ENCODE peak calls at places on chromosomes 12 and 14, in seven cellular contexts. One of them, this sample, is unnamed.

GRCh38 chr12:123488539-123489230 is 30.7 kb downstream of the SNRNP35 start:
- DNase-seq in RWPE1: no peak
- DNase-seq in GM20000: no peak
- DNase-seq in endothelial cell: no peak
- DNase-seq in upper lobe of right lung: no peak
- DNase-seq in dorsolateral prefrontal cortex: peak
- DNase-seq in colonic mucosa: no peak
- DNase-seq in this sample: no peak

GRCh38 chr12:62162214-62162613 is 98.0 kb upstream of the USP15 start:
- DNase-seq in RWPE1: no peak
- DNase-seq in GM20000: no peak
- DNase-seq in endothelial cell: no peak
- DNase-seq in upper lobe of right lung: no peak
- DNase-seq in dorsolateral prefrontal cortex: no peak
- DNase-seq in colonic mucosa: no peak
- DNase-seq in this sample: no peak

GRCh38 chr12:88185988-88186387 is 43.9 kb downstream of the TMTC3 start:
- DNase-seq in RWPE1: peak
- DNase-seq in GM20000: no peak
- DNase-seq in endothelial cell: no peak
- DNase-seq in upper lobe of right lung: no peak
- DNase-seq in dorsolateral prefrontal cortex: no peak
- DNase-seq in colonic mucosa: no peak
- DNase-seq in this sample: no peak

GRCh38 chr14:95359974-95360826 is 40.5 kb upstream of the CLMN start:
- DNase-seq in RWPE1: no peak
- DNase-seq in GM20000: peak
- DNase-seq in endothelial cell: no peak
- DNase-seq in upper lobe of right lung: no peak
- DNase-seq in dorsolateral prefrontal cortex: peak
- DNase-seq in colonic mucosa: no peak
- DNase-seq in this sample: peak

GRCh38 chr14:89912667-89913211 is 41.8 kb downstream of the EFCAB11 start:
- DNase-seq in RWPE1: peak
- DNase-seq in GM20000: no peak
- DNase-seq in endothelial cell: no peak
- DNase-seq in upper lobe of right lung: no peak
- DNase-seq in dorsolateral prefrontal cortex: no peak
- DNase-seq in colonic mucosa: no peak
- DNase-seq in this sample: no peak

GRCh38 chr14:61523751-61524150 is 171.6 kb upstream of the HIF1A start:
- DNase-seq in RWPE1: peak
- DNase-seq in GM20000: no peak
- DNase-seq in endothelial cell: no peak
- DNase-seq in upper lobe of right lung: no peak
- DNase-seq in dorsolateral prefrontal cortex: no peak
- DNase-seq in colonic mucosa: no peak
- DNase-seq in this sample: no peak

GRCh38 chr14:30385925-30386324 is 173.0 kb upstream of the G2E3 start:
- DNase-seq in RWPE1: no peak
- DNase-seq in GM20000: no peak
- DNase-seq in endothelial cell: no peak
- DNase-seq in upper lobe of right lung: no peak
- DNase-seq in dorsolateral prefrontal cortex: no peak
- DNase-seq in colonic mucosa: no peak
- DNase-seq in this sample: no peak

GRCh38 chr12:10220398-10221077 is 7.9 kb downstream of the GABARAPL1 start:
- DNase-seq in RWPE1: no peak
- DNase-seq in GM20000: no peak
- DNase-seq in endothelial cell: no peak
- DNase-seq in upper lobe of right lung: no peak
- DNase-seq in dorsolateral prefrontal cortex: peak
- DNase-seq in colonic mucosa: peak
- DNase-seq in this sample: no peak

GRCh38 chr14:28756896-28757570 is 9.6 kb upstream of the FOXG1 start:
- DNase-seq in RWPE1: no peak
- DNase-seq in GM20000: no peak
- DNase-seq in endothelial cell: peak
- DNase-seq in upper lobe of right lung: no peak
- DNase-seq in dorsolateral prefrontal cortex: no peak
- DNase-seq in colonic mucosa: no peak
- DNase-seq in this sample: no peak

GRCh38 chr12:129886541-129886940 is 17.3 kb downstream of the TMEM132D start:
- DNase-seq in RWPE1: no peak
- DNase-seq in GM20000: no peak
- DNase-seq in endothelial cell: no peak
- DNase-seq in upper lobe of right lung: no peak
- DNase-seq in dorsolateral prefrontal cortex: no peak
- DNase-seq in colonic mucosa: no peak
- DNase-seq in this sample: no peak

GRCh38 chr12:46370792-46371717 is 1.5 kb downstream of the SLC38A2 start:
- DNase-seq in RWPE1: peak
- DNase-seq in GM20000: peak
- DNase-seq in endothelial cell: peak
- DNase-seq in upper lobe of right lung: peak
- DNase-seq in dorsolateral prefrontal cortex: peak
- DNase-seq in colonic mucosa: peak
- DNase-seq in this sample: peak

GRCh38 chr12:65408448-65408847 is 130.0 kb downstream of the MSRB3 start:
- DNase-seq in RWPE1: no peak
- DNase-seq in GM20000: no peak
- DNase-seq in endothelial cell: no peak
- DNase-seq in upper lobe of right lung: no peak
- DNase-seq in dorsolateral prefrontal cortex: no peak
- DNase-seq in colonic mucosa: no peak
- DNase-seq in this sample: no peak

GRCh38 chr12:49261726-49262125 is 3.2 kb upstream of the TUBA1C start:
- DNase-seq in RWPE1: no peak
- DNase-seq in GM20000: no peak
- DNase-seq in endothelial cell: no peak
- DNase-seq in upper lobe of right lung: no peak
- DNase-seq in dorsolateral prefrontal cortex: no peak
- DNase-seq in colonic mucosa: no peak
- DNase-seq in this sample: no peak

GRCh38 chr12:120249266-120249874 is 16.2 kb downstream of the PXN start:
- DNase-seq in RWPE1: no peak
- DNase-seq in GM20000: no peak
- DNase-seq in endothelial cell: no peak
- DNase-seq in upper lobe of right lung: no peak
- DNase-seq in dorsolateral prefrontal cortex: no peak
- DNase-seq in colonic mucosa: no peak
- DNase-seq in this sample: no peak

GRCh38 chr14:69083181-69083580 is 69.7 kb downstream of the DCAF5 start:
- DNase-seq in RWPE1: no peak
- DNase-seq in GM20000: no peak
- DNase-seq in endothelial cell: no peak
- DNase-seq in upper lobe of right lung: no peak
- DNase-seq in dorsolateral prefrontal cortex: no peak
- DNase-seq in colonic mucosa: no peak
- DNase-seq in this sample: no peak

GRCh38 chr14:65257405-65257804 is 155.1 kb upstream of the MAX start:
- DNase-seq in RWPE1: no peak
- DNase-seq in GM20000: no peak
- DNase-seq in endothelial cell: no peak
- DNase-seq in upper lobe of right lung: no peak
- DNase-seq in dorsolateral prefrontal cortex: no peak
- DNase-seq in colonic mucosa: no peak
- DNase-seq in this sample: no peak

GRCh38 chr14:65255029-65255545 is 152.8 kb upstream of the MAX start:
- DNase-seq in RWPE1: peak
- DNase-seq in GM20000: no peak
- DNase-seq in endothelial cell: no peak
- DNase-seq in upper lobe of right lung: no peak
- DNase-seq in dorsolateral prefrontal cortex: no peak
- DNase-seq in colonic mucosa: no peak
- DNase-seq in this sample: no peak

GRCh38 chr14:65256714-65257113 is 154.4 kb upstream of the MAX start:
- DNase-seq in RWPE1: no peak
- DNase-seq in GM20000: no peak
- DNase-seq in endothelial cell: no peak
- DNase-seq in upper lobe of right lung: no peak
- DNase-seq in dorsolateral prefrontal cortex: no peak
- DNase-seq in colonic mucosa: no peak
- DNase-seq in this sample: no peak

GRCh38 chr14:65258391-65258790 is 154.1 kb upstream of the FUT8 start:
- DNase-seq in RWPE1: peak
- DNase-seq in GM20000: no peak
- DNase-seq in endothelial cell: no peak
- DNase-seq in upper lobe of right lung: no peak
- DNase-seq in dorsolateral prefrontal cortex: no peak
- DNase-seq in colonic mucosa: no peak
- DNase-seq in this sample: no peak

DNA sequence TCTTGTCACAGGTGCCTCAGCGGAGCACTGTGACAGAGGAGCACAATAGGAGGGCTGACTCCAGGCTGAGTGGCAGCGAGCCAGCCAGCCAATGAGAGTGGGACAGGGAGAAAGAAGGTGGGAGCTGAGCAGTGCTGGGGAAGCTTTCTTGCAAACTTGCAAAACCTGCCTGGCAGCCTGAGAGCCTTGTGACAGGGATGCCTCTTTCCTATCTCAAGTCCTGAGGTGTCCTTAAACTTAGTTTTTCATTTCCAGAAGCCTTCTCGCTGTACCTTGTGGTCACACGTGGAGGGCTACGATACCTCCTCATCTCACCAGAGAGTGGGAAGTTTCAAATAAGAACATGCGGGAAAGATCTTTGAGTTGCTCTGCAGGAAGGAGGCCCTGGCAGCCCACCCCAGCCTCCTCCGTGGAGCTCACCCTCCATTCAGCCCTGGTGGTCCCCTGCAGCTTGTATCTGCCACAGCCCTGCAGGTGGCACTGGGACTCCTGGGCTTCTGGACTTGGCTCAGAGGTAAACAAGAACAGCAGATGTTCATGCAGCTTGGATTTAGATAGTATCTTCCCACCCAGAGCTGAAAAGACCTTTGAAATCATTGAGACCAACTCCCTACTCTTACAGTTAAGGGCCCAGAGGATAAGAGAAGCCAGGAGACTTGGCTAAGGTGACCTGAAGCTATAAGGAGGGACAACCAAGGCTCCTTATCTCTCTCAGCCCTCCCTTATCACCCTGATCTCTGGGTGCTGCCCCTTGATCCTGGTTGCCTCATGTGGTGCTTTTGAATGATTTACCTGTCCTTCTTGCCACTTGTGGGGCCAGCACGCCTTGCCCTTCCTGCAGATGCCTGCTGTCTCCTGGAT is 153.5 kb upstream of the MAX start:
- DNase-seq in RWPE1: peak
- DNase-seq in GM20000: no peak
- DNase-seq in endothelial cell: peak
- DNase-seq in upper lobe of right lung: peak
- DNase-seq in dorsolateral prefrontal cortex: no peak
- DNase-seq in colonic mucosa: peak
- DNase-seq in this sample: no peak
- TF ChIP-seq CTCF in RWPE1: no peak
- TF ChIP-seq CTCF in GM20000: no peak
- TF ChIP-seq CTCF in endothelial cell: no peak
- TF ChIP-seq CTCF in upper lobe of right lung: no peak
- TF ChIP-seq CTCF in dorsolateral prefrontal cortex: no peak
- TF ChIP-seq CTCF in colonic mucosa: peak
- TF ChIP-seq CTCF in this sample: peak

GRCh38 chr14:22218729-22219128 is 370.3 kb downstream of the DAD1 start:
- DNase-seq in RWPE1: no peak
- DNase-seq in GM20000: no peak
- DNase-seq in endothelial cell: no peak
- DNase-seq in upper lobe of right lung: no peak
- DNase-seq in dorsolateral prefrontal cortex: no peak
- DNase-seq in colonic mucosa: no peak
- DNase-seq in this sample: no peak

GRCh38 chr14:22220427-22220826 is 368.6 kb downstream of the DAD1 start:
- DNase-seq in RWPE1: peak
- DNase-seq in GM20000: no peak
- DNase-seq in endothelial cell: no peak
- DNase-seq in upper lobe of right lung: no peak
- DNase-seq in dorsolateral prefrontal cortex: no peak
- DNase-seq in colonic mucosa: no peak
- DNase-seq in this sample: no peak

GRCh38 chr14:22225526-22226133 is 363.4 kb downstream of the DAD1 start:
- DNase-seq in RWPE1: peak
- DNase-seq in GM20000: no peak
- DNase-seq in endothelial cell: no peak
- DNase-seq in upper lobe of right lung: no peak
- DNase-seq in dorsolateral prefrontal cortex: no peak
- DNase-seq in colonic mucosa: no peak
- DNase-seq in this sample: no peak

GRCh38 chr14:22226381-22226780 is 362.6 kb downstream of the DAD1 start:
- DNase-seq in RWPE1: peak
- DNase-seq in GM20000: peak
- DNase-seq in endothelial cell: no peak
- DNase-seq in upper lobe of right lung: no peak
- DNase-seq in dorsolateral prefrontal cortex: no peak
- DNase-seq in colonic mucosa: no peak
- DNase-seq in this sample: peak

DNA sequence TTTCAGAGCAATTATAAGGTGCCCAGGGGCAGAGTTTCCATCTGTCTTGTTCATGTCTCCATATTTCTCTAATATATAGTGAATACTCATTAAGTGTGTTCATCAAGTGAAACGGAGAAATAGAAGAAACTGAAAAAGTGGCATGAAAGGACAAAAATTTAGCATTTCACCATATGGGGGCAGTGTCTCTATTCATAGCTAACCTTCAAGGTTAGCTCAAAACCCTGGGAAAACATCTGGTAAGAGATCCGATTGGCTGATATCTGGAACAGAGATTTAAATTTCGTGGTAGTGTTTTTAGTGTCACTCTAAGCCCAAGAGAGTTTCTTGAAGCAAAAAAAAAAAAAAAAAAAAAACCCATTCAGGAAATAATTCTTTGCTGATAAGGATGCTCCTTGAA is 367.5 kb downstream of the DAD1 start:
- DNase-seq in RWPE1: peak
- DNase-seq in GM20000: peak
- DNase-seq in endothelial cell: no peak
- DNase-seq in upper lobe of right lung: no peak
- DNase-seq in dorsolateral prefrontal cortex: no peak
- DNase-seq in colonic mucosa: no peak
- DNase-seq in this sample: no peak
- TF ChIP-seq CTCF in RWPE1: peak
- TF ChIP-seq CTCF in GM20000: no peak
- TF ChIP-seq CTCF in endothelial cell: no peak
- TF ChIP-seq CTCF in upper lobe of right lung: peak
- TF ChIP-seq CTCF in dorsolateral prefrontal cortex: no peak
- TF ChIP-seq CTCF in colonic mucosa: no peak
- TF ChIP-seq CTCF in this sample: peak

GRCh38 chr12:42017036-42017435 is 127.6 kb downstream of the GXYLT1 start:
- DNase-seq in RWPE1: no peak
- DNase-seq in GM20000: no peak
- DNase-seq in endothelial cell: no peak
- DNase-seq in upper lobe of right lung: no peak
- DNase-seq in dorsolateral prefrontal cortex: no peak
- DNase-seq in colonic mucosa: no peak
- DNase-seq in this sample: no peak
- TF ChIP-seq CTCF in RWPE1: no peak
- TF ChIP-seq CTCF in GM20000: no peak
- TF ChIP-seq CTCF in endothelial cell: no peak
- TF ChIP-seq CTCF in upper lobe of right lung: no peak
- TF ChIP-seq CTCF in dorsolateral prefrontal cortex: no peak
- TF ChIP-seq CTCF in colonic mucosa: no peak
- TF ChIP-seq CTCF in this sample: no peak

DNA sequence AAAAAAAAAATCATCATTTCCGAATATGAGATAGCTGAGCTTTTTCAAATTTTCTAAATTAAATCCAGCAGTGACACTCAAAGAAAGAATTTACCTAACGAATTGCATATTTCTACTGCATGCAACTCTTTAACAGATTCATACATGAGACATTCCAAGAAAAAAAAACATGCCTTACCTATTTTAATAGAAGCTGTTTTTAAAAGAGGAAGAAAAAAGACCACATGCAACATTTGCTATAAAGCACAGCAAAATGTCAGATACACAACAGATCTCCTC is 18.5 kb downstream of the CORO1C start:
- DNase-seq in RWPE1: no peak
- DNase-seq in GM20000: no peak
- DNase-seq in endothelial cell: no peak
- DNase-seq in upper lobe of right lung: no peak
- DNase-seq in dorsolateral prefrontal cortex: no peak
- DNase-seq in colonic mucosa: no peak
- DNase-seq in this sample: no peak
- TF ChIP-seq CTCF in RWPE1: no peak
- TF ChIP-seq CTCF in GM20000: no peak
- TF ChIP-seq CTCF in endothelial cell: no peak
- TF ChIP-seq CTCF in upper lobe of right lung: no peak
- TF ChIP-seq CTCF in dorsolateral prefrontal cortex: no peak
- TF ChIP-seq CTCF in colonic mucosa: no peak
- TF ChIP-seq CTCF in this sample: no peak